ENCODE peak calls at places on chromosomes 16 and 17, in eight cellular contexts. V is left ventricle myocardium superior, B is substantia nigra, Y is adrenal gland, W is MG63, J is GOT3, X is T-helper 2 cell, O is C1 segment of cervical spinal cord. U is an unnamed sample.

GRCh38 chr17:31433091-31433790 is 41.8 kb downstream of the RAB11FIP4 start:
- DNase-seq in V (no peak), B (no peak), Y (no peak), W (no peak), J (no peak), X (no peak), O (no peak), U (no peak)

GRCh38 chr17:20092973-20093626 is 83.9 kb downstream of the SPECC1 start:
- DNase-seq in V (no peak), B (no peak), Y (no peak), W (no peak), J (no peak), X (no peak), O (no peak), U (no peak)

GRCh38 chr17:79691931-79692330 is 38.8 kb upstream of the ENPP7 start:
- DNase-seq in V (peak; percentile 56), B (no peak), Y (no peak), W (peak; percentile 64), J (no peak), X (no peak), O (peak; percentile 45), U (no peak)

GRCh38 chr16:22641030-22641671 is 130.5 kb downstream of the NPIPB5 start:
- DNase-seq in V (no peak), B (no peak), Y (no peak), W (peak; percentile 36), J (no peak), X (no peak), O (no peak), U (peak; percentile 75)

GRCh38 chr16:62068747-62069146 is 32.5 kb upstream of the CDH8 start:
- DNase-seq in V (no peak), B (no peak), Y (no peak), W (no peak), J (no peak), X (no peak), O (no peak), U (peak; percentile 8)

GRCh38 chr16:89216315-89217137 is 977 bp upstream of the ZNF778 start:
- DNase-seq in V (peak; percentile 85), B (no peak), Y (peak; percentile 71), W (peak; percentile 46), J (no peak), X (peak; percentile 66), O (peak; percentile 32), U (peak; percentile 82)

GRCh38 chr16:6211644-6212043 is 1114.0 kb upstream of the EEF2KMT start:
- DNase-seq in V (no peak), B (no peak), Y (no peak), W (no peak), J (no peak), X (no peak), O (no peak), U (no peak)

GRCh38 chr17:28716740-28717577 is 709 bp downstream of the RAB34 start:
- DNase-seq in V (peak; percentile 55), B (no peak), Y (peak; percentile 57), W (peak; percentile 59), J (no peak), X (no peak), O (no peak), U (no peak)

GRCh38 chr17:79938696-79939435 is 96.8 kb downstream of the TBC1D16 start:
- DNase-seq in V (peak; percentile 12), B (no peak), Y (no peak), W (no peak), J (no peak), X (no peak), O (no peak), U (no peak)

GRCh38 chr16:87457724-87458423 is 35.0 kb downstream of the ZCCHC14 start:
- DNase-seq in V (no peak), B (no peak), Y (no peak), W (peak; percentile 81), J (peak; percentile 39), X (peak; percentile 19), O (no peak), U (no peak)

GRCh38 chr16:6027733-6028132 is 930.1 kb upstream of the EEF2KMT start:
- DNase-seq in V (no peak), B (no peak), Y (no peak), W (no peak), J (no peak), X (no peak), O (no peak), U (no peak)

GRCh38 chr17:40921026-40921425 is 16.4 kb downstream of the KRT23 start:
- DNase-seq in V (no peak), B (no peak), Y (no peak), W (no peak), J (no peak), X (no peak), O (no peak), U (no peak)

GRCh38 chr17:50621562-50621961 is 13.1 kb upstream of the ABCC3 start:
- DNase-seq in V (no peak), B (no peak), Y (no peak), W (no peak), J (no peak), X (no peak), O (no peak), U (no peak)

GRCh38 chr16:49463529-49463928 is 89.9 kb downstream of the C16orf78 start:
- DNase-seq in V (no peak), B (no peak), Y (peak; percentile 3), W (no peak), J (no peak), X (no peak), O (no peak), U (no peak)

GRCh38 chr16:10256855-10257641 is 74.8 kb upstream of the GRIN2A start:
- DNase-seq in V (no peak), B (no peak), Y (peak; percentile 38), W (peak; percentile 16), J (no peak), X (peak; percentile 18), O (no peak), U (peak; percentile 55)

GRCh38 chr17:15649861-15650391 is 30.4 kb upstream of the FBXW10B start:
- DNase-seq in V (no peak), B (no peak), Y (peak; percentile 66), W (peak; percentile 49), J (no peak), X (no peak), O (no peak), U (no peak)

GRCh38 chr17:82272495-82273326 is 789 bp downstream of the CSNK1D start:
- DNase-seq in V (peak; percentile 62), B (no peak), Y (peak; percentile 71), W (peak; percentile 33), J (no peak), X (no peak), O (peak; percentile 66), U (no peak)

GRCh38 chr17:50680126-50680525 is 27.6 kb downstream of the ANKRD40 start:
- DNase-seq in V (no peak), B (no peak), Y (no peak), W (no peak), J (no peak), X (no peak), O (no peak), U (no peak)

GRCh38 chr17:5508855-5509254 is 22.5 kb downstream of the MIS12 start:
- DNase-seq in V (no peak), B (no peak), Y (no peak), W (no peak), J (no peak), X (no peak), O (no peak), U (peak; percentile 27)

U was measured in T47D.